ENCODE peak calls at places on chromosomes 2 and 18, in six cellular contexts. One of them, this sample, is unnamed.

GRCh38 chr2:8448822-8449577 is 232.9 kb upstream of the ID2 start:
- DNase-seq in GM12878: no peak
- DNase-seq in H1: no peak
- DNase-seq in HepG2: no peak
- DNase-seq in K562: no peak
- DNase-seq in NT2/D1: no peak
- DNase-seq in this sample: no peak

GRCh38 chr18:55280515-55280914 is 307.5 kb downstream of the TCF4 start:
- DNase-seq in H1: no peak
- DNase-seq in NT2/D1: no peak
- DNase-seq in K562: no peak
- DNase-seq in GM12878: no peak
- DNase-seq in HepG2: no peak
- DNase-seq in this sample: no peak

GRCh38 chr2:223563462-223563861 is 38.7 kb downstream of the SCG2 start:
- DNase-seq in H1: no peak
- DNase-seq in NT2/D1: no peak
- DNase-seq in K562: peak
- DNase-seq in HepG2: peak
- DNase-seq in GM12878: no peak
- DNase-seq in this sample: peak

GRCh38 chr18:23810396-23810795 is 121.1 kb downstream of the LAMA3 start:
- DNase-seq in H1: no peak
- DNase-seq in NT2/D1: no peak
- DNase-seq in K562: no peak
- DNase-seq in GM12878: no peak
- DNase-seq in HepG2: no peak
- DNase-seq in this sample: no peak

GRCh38 chr2:24907106-24907505 is 12.9 kb downstream of the ADCY3 start:
- DNase-seq in NT2/D1: no peak
- DNase-seq in HepG2: no peak
- DNase-seq in K562: no peak
- DNase-seq in H1: no peak
- DNase-seq in GM12878: no peak
- DNase-seq in this sample: no peak

GRCh38 chr18:42053188-42053781 is 98.3 kb downstream of the PIK3C3 start:
- DNase-seq in NT2/D1: peak
- DNase-seq in H1: no peak
- DNase-seq in HepG2: peak
- DNase-seq in K562: peak
- DNase-seq in GM12878: peak
- DNase-seq in this sample: peak

GRCh38 chr2:130851624-130852382 is 15.1 kb downstream of the ARHGEF4 start:
- DNase-seq in H1: no peak
- DNase-seq in GM12878: no peak
- DNase-seq in HepG2: no peak
- DNase-seq in K562: no peak
- DNase-seq in NT2/D1: no peak
- DNase-seq in this sample: no peak

GRCh38 chr2:28048341-28048740 is 157.8 kb downstream of the BABAM2 start:
- DNase-seq in GM12878: no peak
- DNase-seq in NT2/D1: no peak
- DNase-seq in HepG2: no peak
- DNase-seq in K562: no peak
- DNase-seq in H1: no peak
- DNase-seq in this sample: no peak

GRCh38 chr18:5961097-5961827 is 65.9 kb upstream of the TMEM200C start:
- DNase-seq in HepG2: no peak
- DNase-seq in NT2/D1: no peak
- DNase-seq in GM12878: no peak
- DNase-seq in H1: no peak
- DNase-seq in K562: no peak
- DNase-seq in this sample: no peak

GRCh38 chr2:97704989-97705388 is 8.4 kb upstream of the ZAP70 start:
- DNase-seq in GM12878: no peak
- DNase-seq in H1: no peak
- DNase-seq in HepG2: no peak
- DNase-seq in NT2/D1: no peak
- DNase-seq in K562: no peak
- DNase-seq in this sample: no peak

GRCh38 chr18:22417496-22418188 is at the start of gene CTAGE1:
- DNase-seq in NT2/D1: no peak
- DNase-seq in K562: no peak
- DNase-seq in H1: peak
- DNase-seq in HepG2: no peak
- DNase-seq in GM12878: no peak
- DNase-seq in this sample: no peak

GRCh38 chr2:40364143-40364903 is 87.6 kb downstream of the SLC8A1 start:
- DNase-seq in NT2/D1: no peak
- DNase-seq in K562: no peak
- DNase-seq in H1: no peak
- DNase-seq in HepG2: no peak
- DNase-seq in GM12878: no peak
- DNase-seq in this sample: no peak

GRCh38 chr2:241771286-241772062 is 5.1 kb upstream of the GAL3ST2 start:
- DNase-seq in NT2/D1: no peak
- DNase-seq in H1: no peak
- DNase-seq in GM12878: no peak
- DNase-seq in HepG2: peak
- DNase-seq in K562: no peak
- DNase-seq in this sample: no peak

GRCh38 chr2:230347659-230348305 is 20.8 kb downstream of the SP140L start:
- DNase-seq in HepG2: no peak
- DNase-seq in H1: no peak
- DNase-seq in GM12878: peak
- DNase-seq in NT2/D1: no peak
- DNase-seq in K562: no peak
- DNase-seq in this sample: no peak

GRCh38 chr18:58580078-58580477 is 48.8 kb downstream of the ALPK2 start:
- DNase-seq in NT2/D1: no peak
- DNase-seq in HepG2: no peak
- DNase-seq in H1: no peak
- DNase-seq in GM12878: no peak
- DNase-seq in K562: no peak
- DNase-seq in this sample: no peak

GRCh38 chr2:17282245-17282644 is 236.0 kb downstream of the RAD51AP2 start:
- DNase-seq in K562: no peak
- DNase-seq in H1: no peak
- DNase-seq in GM12878: no peak
- DNase-seq in HepG2: no peak
- DNase-seq in NT2/D1: no peak
- DNase-seq in this sample: no peak

GRCh38 chr2:227528803-227529202 is 56.8 kb downstream of the AGFG1 start:
- DNase-seq in HepG2: no peak
- DNase-seq in GM12878: no peak
- DNase-seq in H1: no peak
- DNase-seq in K562: no peak
- DNase-seq in NT2/D1: no peak
- DNase-seq in this sample: no peak

GRCh38 chr18:42112657-42113420 is 157.8 kb downstream of the PIK3C3 start:
- DNase-seq in K562: no peak
- DNase-seq in NT2/D1: no peak
- DNase-seq in H1: no peak
- DNase-seq in GM12878: no peak
- DNase-seq in HepG2: peak
- DNase-seq in this sample: no peak

GRCh38 chr2:207725815-207726578 is 14.6 kb downstream of the CCNYL1 start:
- DNase-seq in H1: no peak
- DNase-seq in K562: no peak
- DNase-seq in HepG2: no peak
- DNase-seq in NT2/D1: no peak
- DNase-seq in GM12878: no peak
- DNase-seq in this sample: no peak

GRCh38 chr2:201257381-201257940 is 2.9 kb upstream of the CASP8 start:
- DNase-seq in NT2/D1: no peak
- DNase-seq in K562: peak
- DNase-seq in H1: no peak
- DNase-seq in HepG2: no peak
- DNase-seq in GM12878: no peak
- DNase-seq in this sample: no peak

GRCh38 chr2:231968820-231969219 is 7.3 kb downstream of the DIS3L2 start:
- DNase-seq in K562: no peak
- DNase-seq in HepG2: no peak
- DNase-seq in NT2/D1: no peak
- DNase-seq in GM12878: no peak
- DNase-seq in H1: no peak
- DNase-seq in this sample: no peak

GRCh38 chr18:45521777-45522176 is 93.5 kb upstream of the SLC14A2 start:
- DNase-seq in H1: no peak
- DNase-seq in K562: no peak
- DNase-seq in NT2/D1: no peak
- DNase-seq in HepG2: no peak
- DNase-seq in GM12878: no peak
- DNase-seq in this sample: no peak

GRCh38 chr2:227536445-227536844 is 62.2 kb upstream of the SCYGR2 start:
- DNase-seq in NT2/D1: no peak
- DNase-seq in H1: no peak
- DNase-seq in GM12878: no peak
- DNase-seq in K562: no peak
- DNase-seq in HepG2: peak
- DNase-seq in this sample: no peak

GRCh38 chr2:74292752-74293151 is 50.5 kb downstream of the SLC4A5 start:
- DNase-seq in H1: no peak
- DNase-seq in K562: no peak
- DNase-seq in GM12878: no peak
- DNase-seq in NT2/D1: no peak
- DNase-seq in HepG2: peak
- DNase-seq in this sample: no peak

GRCh38 chr2:26491563-26492167 is 13.7 kb upstream of the OTOF start:
- DNase-seq in HepG2: no peak
- DNase-seq in K562: no peak
- DNase-seq in GM12878: no peak
- DNase-seq in H1: no peak
- DNase-seq in NT2/D1: no peak
- DNase-seq in this sample: no peak

GRCh38 chr2:204871246-204871953 is 326.1 kb downstream of the PARD3B start:
- DNase-seq in NT2/D1: peak
- DNase-seq in K562: no peak
- DNase-seq in H1: no peak
- DNase-seq in HepG2: peak
- DNase-seq in GM12878: no peak
- DNase-seq in this sample: no peak

GRCh38 chr18:13445241-13445897 is 226.8 kb downstream of the LDLRAD4 start:
- DNase-seq in GM12878: no peak
- DNase-seq in HepG2: no peak
- DNase-seq in H1: no peak
- DNase-seq in NT2/D1: no peak
- DNase-seq in K562: no peak
- DNase-seq in this sample: no peak

GRCh38 chr2:164747140-164747539 is 94.5 kb downstream of the COBLL1 start:
- DNase-seq in NT2/D1: no peak
- DNase-seq in GM12878: no peak
- DNase-seq in K562: no peak
- DNase-seq in H1: no peak
- DNase-seq in HepG2: no peak
- DNase-seq in this sample: no peak

GRCh38 chr18:35038029-35038428 is 3.2 kb upstream of the MAPRE2 start:
- DNase-seq in GM12878: no peak
- DNase-seq in NT2/D1: no peak
- DNase-seq in H1: no peak
- DNase-seq in HepG2: no peak
- DNase-seq in K562: no peak
- DNase-seq in this sample: no peak

DNA sequence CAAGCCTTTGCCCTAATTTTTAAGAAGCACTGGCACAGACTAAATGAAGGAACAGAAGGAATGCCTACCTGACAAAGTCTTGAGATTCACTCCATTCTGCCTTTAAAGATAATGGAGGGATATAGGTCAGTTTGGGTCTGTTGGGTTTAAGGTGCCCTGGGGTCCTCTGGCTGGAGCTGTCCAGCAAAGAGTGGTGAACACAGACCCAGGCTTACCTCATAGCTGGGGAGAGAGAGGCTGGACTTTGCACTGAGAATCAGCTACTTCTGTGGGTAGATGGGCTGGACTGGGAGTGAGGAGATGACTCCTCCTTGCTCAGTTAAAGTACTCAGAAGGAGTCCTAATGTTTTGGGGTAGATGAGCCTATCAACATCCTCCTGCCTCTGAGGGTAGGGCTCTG is 64.4 kb upstream of the CXCR4 start:
- DNase-seq in NT2/D1: no peak
- DNase-seq in GM12878: no peak
- DNase-seq in H1: no peak
- DNase-seq in HepG2: peak
- DNase-seq in K562: no peak
- DNase-seq in this sample: no peak
- TF ChIP-seq ZNF274 in NT2/D1: no peak
- TF ChIP-seq ZNF274 in GM12878: no peak
- TF ChIP-seq ZNF274 in H1: no peak
- TF ChIP-seq ZNF274 in HepG2: no peak
- TF ChIP-seq ZNF274 in K562: no peak
- TF ChIP-seq ZNF274 in this sample: no peak

GRCh38 chr2:134233733-134234135 is 20.1 kb upstream of the MGAT5 start:
- DNase-seq in GM12878: peak
- DNase-seq in HepG2: no peak
- DNase-seq in K562: no peak
- DNase-seq in H1: no peak
- DNase-seq in NT2/D1: no peak
- DNase-seq in this sample: no peak
- TF ChIP-seq ZNF274 in GM12878: no peak
- TF ChIP-seq ZNF274 in HepG2: no peak
- TF ChIP-seq ZNF274 in K562: no peak
- TF ChIP-seq ZNF274 in H1: no peak
- TF ChIP-seq ZNF274 in NT2/D1: no peak
- TF ChIP-seq ZNF274 in this sample: no peak

GRCh38 chr2:134402385-134402784 is 148.5 kb downstream of the MGAT5 start:
- DNase-seq in K562: no peak
- DNase-seq in GM12878: no peak
- DNase-seq in H1: no peak
- DNase-seq in HepG2: peak
- DNase-seq in NT2/D1: no peak
- DNase-seq in this sample: no peak
- TF ChIP-seq ZNF274 in K562: no peak
- TF ChIP-seq ZNF274 in GM12878: no peak
- TF ChIP-seq ZNF274 in H1: no peak
- TF ChIP-seq ZNF274 in HepG2: no peak
- TF ChIP-seq ZNF274 in NT2/D1: no peak
- TF ChIP-seq ZNF274 in this sample: no peak

DNA sequence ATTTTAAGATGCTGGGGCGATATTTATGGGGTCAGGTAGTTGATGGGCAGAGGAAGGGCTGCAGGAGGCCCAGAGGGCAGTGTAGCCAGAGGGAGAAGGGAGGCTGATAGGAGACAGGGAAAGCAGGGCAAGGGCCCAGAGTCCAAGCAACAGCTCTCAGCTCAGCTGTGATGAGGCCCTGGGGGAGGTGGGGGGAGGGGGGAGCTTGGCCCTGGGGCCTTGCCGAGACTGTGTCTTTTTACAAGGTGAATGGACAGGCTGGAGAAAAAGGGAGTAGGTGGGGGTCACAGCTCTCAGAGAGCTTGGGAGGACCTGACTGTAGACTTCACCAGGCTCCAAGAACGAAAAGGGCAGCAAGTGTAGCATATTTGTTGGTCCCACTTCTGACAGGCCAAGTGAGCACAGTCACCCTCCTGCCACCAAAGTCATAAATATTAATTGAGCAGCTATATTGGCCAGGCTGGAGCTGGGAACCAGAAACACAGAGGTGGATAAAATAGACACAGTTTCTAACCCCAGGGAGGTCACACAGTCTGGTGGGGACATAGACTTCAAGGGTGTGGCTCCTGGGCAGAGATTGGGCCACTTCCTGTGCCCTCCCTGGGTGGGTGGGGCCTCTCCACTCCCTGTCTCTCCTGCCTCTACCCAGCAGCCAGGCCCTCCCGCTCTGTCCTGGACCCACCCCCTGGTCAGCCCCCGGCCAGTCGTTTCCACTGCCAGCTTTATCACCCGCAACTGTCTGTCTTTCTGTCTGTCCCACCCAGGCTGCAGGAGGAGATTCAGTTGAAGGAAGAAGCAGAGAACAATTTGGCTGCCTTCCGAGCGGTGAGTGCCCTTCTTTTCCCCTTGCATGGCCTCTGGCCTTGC is 1.4 kb downstream of the DES start:
- DNase-seq in H1: no peak
- DNase-seq in GM12878: no peak
- DNase-seq in NT2/D1: no peak
- DNase-seq in K562: peak
- DNase-seq in HepG2: no peak
- DNase-seq in this sample: no peak
- TF ChIP-seq ZNF274 in H1: no peak
- TF ChIP-seq ZNF274 in GM12878: no peak
- TF ChIP-seq ZNF274 in NT2/D1: no peak
- TF ChIP-seq ZNF274 in K562: no peak
- TF ChIP-seq ZNF274 in HepG2: no peak
- TF ChIP-seq ZNF274 in this sample: no peak

This sample was measured in HCT116.